ENCODE peak calls at places on chromosomes 5 and 9, in nine cellular contexts. X is pancreas; Q is SIG-M5; R is stimulated activated CD8-positive, alpha-beta memory T cell treated with anti-CD3 and anti-CD28 coated beads, Interleukin-4, amount 100 ng/mL, for 48 hours; A is GM12865; G is effector CD4-positive, alpha-beta T cell; F is Calu3; C is IMR-90; Y is stimulated activated CD4-positive, alpha-beta T cell treated with anti-CD3 and anti-CD28 coated beads, Interleukin-2, amount 100 ng/mL, for 48 hours. D is an unnamed sample.

GRCh38 chr5:132253008-132253441 is 4.5 kb upstream of the PDLIM4 start:
- DNase-seq in Q (no peak), F (no peak), G (no peak), C (no peak), R (peak; percentile 20), Y (no peak), X (no peak), A (no peak), D (no peak)

GRCh38 chr9:125889122-125889523 is 141.9 kb downstream of the PBX3 start:
- DNase-seq in G (no peak), A (no peak), F (no peak), R (peak; percentile 26), Q (no peak), X (peak; percentile 8), Y (peak; percentile 1), C (peak; percentile 3), D (no peak)

GRCh38 chr5:13745508-13745907 is 199.0 kb downstream of the DNAH5 start:
- DNase-seq in R (no peak), F (no peak), C (peak; percentile 90), A (no peak), X (no peak), Y (no peak), Q (no peak), G (no peak), D (no peak)

GRCh38 chr5:90645024-90645610 is 86.5 kb downstream of the ADGRV1 start:
- DNase-seq in G (no peak), C (no peak), Y (no peak), A (peak; percentile 53), F (peak; percentile 7), X (no peak), Q (no peak), R (no peak), D (no peak)

GRCh38 chr9:98140503-98140902 is 21.5 kb upstream of the TRIM14 start:
- DNase-seq in A (no peak), F (no peak), C (no peak), Y (no peak), G (no peak), R (no peak), X (no peak), Q (no peak), D (no peak)

GRCh38 chr5:13866792-13867191 is 77.7 kb downstream of the DNAH5 start:
- DNase-seq in Q (no peak), Y (peak; percentile 9), C (peak; percentile 41), A (peak; percentile 35), F (peak; percentile 48), R (peak; percentile 34), X (no peak), G (no peak), D (no peak)

GRCh38 chr5:115977988-115978387 is 15.7 kb downstream of the LVRN start:
- DNase-seq in X (no peak), Y (no peak), R (no peak), F (no peak), C (peak; percentile 92), A (peak; percentile 34), Q (no peak), G (no peak), D (no peak)

GRCh38 chr9:69785757-69786156 is 25.9 kb upstream of the PTAR1 start:
- DNase-seq in Q (no peak), F (no peak), A (no peak), G (no peak), X (no peak), R (no peak), Y (no peak), C (peak; percentile 78), D (no peak)

GRCh38 chr5:2708751-2709150 is 42.7 kb downstream of the IRX2 start:
- DNase-seq in Y (no peak), C (no peak), X (no peak), Q (no peak), F (no peak), G (no peak), A (no peak), R (no peak), D (no peak)

GRCh38 chr5:96339862-96340261 is 93.2 kb downstream of the PCSK1 start:
- DNase-seq in G (no peak), Q (no peak), F (no peak), X (no peak), C (no peak), R (no peak), A (no peak), Y (no peak), D (no peak)

GRCh38 chr9:134955801-134956200 is 38.1 kb upstream of the FCN1 start:
- DNase-seq in A (no peak), Y (no peak), C (no peak), G (no peak), X (no peak), R (no peak), Q (no peak), F (no peak), D (no peak)

GRCh38 chr5:133794771-133795391 is 173.5 kb downstream of the C5orf15 start:
- DNase-seq in A (no peak), Y (no peak), G (no peak), R (no peak), F (no peak), X (no peak), C (no peak), Q (no peak), D (no peak)

GRCh38 chr5:179294131-179294780 is 51.0 kb downstream of the ADAMTS2 start:
- DNase-seq in G (no peak), F (no peak), Y (no peak), X (no peak), C (no peak), Q (no peak), A (no peak), R (no peak), D (no peak)

GRCh38 chr9:95504053-95504963 is 12.5 kb downstream of the PTCH1 start:
- DNase-seq in C (peak; percentile 72), X (peak; percentile 38), G (no peak), A (no peak), Q (no peak), R (no peak), F (no peak), Y (no peak), D (no peak)

GRCh38 chr5:40171971-40172370 is 507.7 kb upstream of the PTGER4 start:
- DNase-seq in C (peak; percentile 81), R (no peak), F (no peak), G (no peak), Y (no peak), A (no peak), Q (no peak), X (no peak), D (no peak)

GRCh38 chr5:135139397-135140134 is 105.5 kb upstream of the PITX1 start:
- DNase-seq in X (no peak), A (no peak), F (peak; percentile 72), Q (peak; percentile 69), C (peak; percentile 96), G (no peak), Y (no peak), R (no peak), D (no peak)

GRCh38 chr5:81969226-81969625 is 2.6 kb upstream of the ATG10 start:
- DNase-seq in A (no peak), R (no peak), C (no peak), F (no peak), G (no peak), Q (no peak), X (no peak), Y (no peak), D (no peak)

GRCh38 chr9:101369286-101369685 is 15.5 kb downstream of the BAAT start:
- DNase-seq in X (no peak), G (no peak), F (no peak), A (no peak), C (peak; percentile 5), R (no peak), Q (no peak), Y (no peak), D (no peak)

GRCh38 chr5:91162534-91163381 is 220.4 kb downstream of the ARRDC3 start:
- DNase-seq in C (peak; percentile 95), Q (peak; percentile 84), G (no peak), F (peak; percentile 94), Y (peak; percentile 43), R (peak; percentile 68), X (peak; percentile 68), A (peak; percentile 90), D (peak; percentile 16)

GRCh38 chr9:15401266-15401665 is 21.4 kb upstream of the SNAPC3 start:
- DNase-seq in Q (no peak), Y (no peak), F (no peak), R (no peak), C (peak; percentile 32), X (no peak), A (no peak), G (no peak), D (no peak)

GRCh38 chr5:39578887-39579497 is 154.2 kb upstream of the DAB2 start:
- DNase-seq in G (no peak), Q (no peak), R (no peak), X (no peak), C (peak; percentile 49), Y (no peak), F (no peak), A (peak; percentile 4), D (no peak)

GRCh38 chr9:133656211-133657119 is 20.3 kb downstream of the DBH start:
- DNase-seq in G (peak; percentile 34), F (no peak), A (peak; percentile 2), C (no peak), X (no peak), Q (no peak), R (no peak), Y (peak; percentile 23), D (no peak)

GRCh38 chr5:132054697-132055440 is 5.6 kb upstream of the IL3 start:
- DNase-seq in G (no peak), C (no peak), R (no peak), A (no peak), Y (no peak), F (no peak), X (no peak), Q (no peak), D (no peak)

GRCh38 chr9:97803167-97804058 is 49.6 kb upstream of the FOXE1 start:
- DNase-seq in A (peak; percentile 75), R (peak; percentile 79), C (peak; percentile 25), Y (peak; percentile 75), F (peak; percentile 74), Q (no peak), G (peak; percentile 67), X (peak; percentile 93), D (peak; percentile 34)

D was measured in hippocampal formation.